ENCODE peak calls at places on chromosomes 1 and 21, in six cellular contexts. One of them, this sample, is unnamed.
A peak's percentile ranks its signal among the peaks of the same experiment; 100 is the strongest.

GRCh38 chr1:63812071-63812700 is 38.4 kb downstream of the ROR1 start:
- DNase-seq in cardiac muscle cell: no peak
- DNase-seq in MM.1S: no peak
- DNase-seq in HFF-Myc: no peak
- DNase-seq in AG08396: no peak
- DNase-seq in occipital lobe: no peak
- DNase-seq in this sample: no peak

GRCh38 chr1:204113900-204114299 is 37.9 kb downstream of the ETNK2 start:
- DNase-seq in MM.1S: no peak
- DNase-seq in HFF-Myc: no peak
- DNase-seq in occipital lobe: no peak
- DNase-seq in cardiac muscle cell: no peak
- DNase-seq in AG08396: no peak
- DNase-seq in this sample: no peak

GRCh38 chr1:184590163-184590750 is 164.4 kb downstream of the EDEM3 start:
- DNase-seq in MM.1S: no peak
- DNase-seq in HFF-Myc: no peak
- DNase-seq in occipital lobe: no peak
- DNase-seq in cardiac muscle cell: no peak
- DNase-seq in AG08396: no peak
- DNase-seq in this sample: no peak

GRCh38 chr1:167440345-167440744 is 78.0 kb downstream of the CD247 start:
- DNase-seq in occipital lobe: no peak
- DNase-seq in HFF-Myc: no peak
- DNase-seq in AG08396: no peak
- DNase-seq in MM.1S: no peak
- DNase-seq in cardiac muscle cell: no peak
- DNase-seq in this sample: no peak

GRCh38 chr1:234494049-234494448 is 15.1 kb upstream of the TARBP1 start:
- DNase-seq in cardiac muscle cell: no peak
- DNase-seq in HFF-Myc: no peak
- DNase-seq in occipital lobe: no peak
- DNase-seq in MM.1S: no peak
- DNase-seq in AG08396: no peak
- DNase-seq in this sample: no peak

GRCh38 chr1:207073906-207074820 is 14.5 kb upstream of the C4BPB start:
- DNase-seq in HFF-Myc: no peak
- DNase-seq in AG08396: no peak
- DNase-seq in cardiac muscle cell: no peak
- DNase-seq in MM.1S: no peak
- DNase-seq in occipital lobe: no peak
- DNase-seq in this sample: no peak

GRCh38 chr1:36118805-36119204 is 6.2 kb downstream of the COL8A2 start:
- DNase-seq in HFF-Myc: no peak
- DNase-seq in AG08396: no peak
- DNase-seq in cardiac muscle cell: no peak
- DNase-seq in occipital lobe: no peak
- DNase-seq in MM.1S: no peak
- DNase-seq in this sample: no peak

GRCh38 chr1:95117207-95118018 is at the start of gene TLCD4:
- DNase-seq in cardiac muscle cell: peak; percentile 49
- DNase-seq in HFF-Myc: no peak
- DNase-seq in occipital lobe: peak; percentile 26
- DNase-seq in MM.1S: peak; percentile 36
- DNase-seq in AG08396: peak; percentile 80
- DNase-seq in this sample: peak; percentile 89

GRCh38 chr1:6248798-6249731 is 5.1 kb downstream of the HES3 start:
- DNase-seq in occipital lobe: no peak
- DNase-seq in HFF-Myc: no peak
- DNase-seq in MM.1S: no peak
- DNase-seq in cardiac muscle cell: peak; percentile 42
- DNase-seq in AG08396: peak; percentile 67
- DNase-seq in this sample: no peak

GRCh38 chr1:216215169-216215568 is 208.1 kb downstream of the USH2A start:
- DNase-seq in occipital lobe: no peak
- DNase-seq in HFF-Myc: no peak
- DNase-seq in MM.1S: no peak
- DNase-seq in cardiac muscle cell: no peak
- DNase-seq in AG08396: no peak
- DNase-seq in this sample: no peak

GRCh38 chr1:34777519-34778321 is 3.3 kb upstream of the GJB3 start:
- DNase-seq in HFF-Myc: no peak
- DNase-seq in cardiac muscle cell: no peak
- DNase-seq in MM.1S: no peak
- DNase-seq in occipital lobe: no peak
- DNase-seq in AG08396: no peak
- DNase-seq in this sample: no peak

GRCh38 chr1:201444792-201445191 is 23.3 kb upstream of the TNNI1 start:
- DNase-seq in occipital lobe: no peak
- DNase-seq in cardiac muscle cell: peak; percentile 57
- DNase-seq in MM.1S: no peak
- DNase-seq in AG08396: no peak
- DNase-seq in HFF-Myc: no peak
- DNase-seq in this sample: no peak

GRCh38 chr1:923131-923990 is at the start of gene SAMD11:
- DNase-seq in cardiac muscle cell: peak; percentile 91
- DNase-seq in MM.1S: peak; percentile 50
- DNase-seq in occipital lobe: peak; percentile 79
- DNase-seq in AG08396: peak; percentile 86
- DNase-seq in HFF-Myc: no peak
- DNase-seq in this sample: peak; percentile 88

GRCh38 chr1:30782361-30783243 is 25.0 kb upstream of the LAPTM5 start:
- DNase-seq in AG08396: peak; percentile 90
- DNase-seq in occipital lobe: no peak
- DNase-seq in HFF-Myc: no peak
- DNase-seq in MM.1S: peak; percentile 80
- DNase-seq in cardiac muscle cell: peak; percentile 71
- DNase-seq in this sample: peak; percentile 93

GRCh38 chr1:8364528-8365442 is 46.9 kb downstream of the SLC45A1 start:
- DNase-seq in HFF-Myc: no peak
- DNase-seq in AG08396: no peak
- DNase-seq in cardiac muscle cell: no peak
- DNase-seq in MM.1S: no peak
- DNase-seq in occipital lobe: no peak
- DNase-seq in this sample: no peak

GRCh38 chr1:150221552-150221951 is 14.4 kb downstream of the ANP32E start:
- DNase-seq in cardiac muscle cell: peak; percentile 50
- DNase-seq in MM.1S: peak; percentile 37
- DNase-seq in AG08396: peak; percentile 27
- DNase-seq in occipital lobe: no peak
- DNase-seq in HFF-Myc: no peak
- DNase-seq in this sample: no peak

GRCh38 chr1:159786966-159787365 is 6.2 kb downstream of the DUSP23 start:
- DNase-seq in AG08396: peak; percentile 36
- DNase-seq in HFF-Myc: no peak
- DNase-seq in cardiac muscle cell: peak; percentile 50
- DNase-seq in occipital lobe: no peak
- DNase-seq in MM.1S: no peak
- DNase-seq in this sample: no peak

GRCh38 chr1:198435044-198435443 is 105.4 kb downstream of the ATP6V1G3 start:
- DNase-seq in cardiac muscle cell: peak; percentile 20
- DNase-seq in MM.1S: no peak
- DNase-seq in AG08396: no peak
- DNase-seq in occipital lobe: no peak
- DNase-seq in HFF-Myc: no peak
- DNase-seq in this sample: no peak

GRCh38 chr1:77888429-77889239 is at the start of gene NEXN:
- DNase-seq in AG08396: peak; percentile 79
- DNase-seq in cardiac muscle cell: peak; percentile 95
- DNase-seq in occipital lobe: peak; percentile 31
- DNase-seq in MM.1S: no peak
- DNase-seq in HFF-Myc: peak; percentile 27
- DNase-seq in this sample: peak; percentile 84

GRCh38 chr1:248924696-248925532 is 18.9 kb downstream of the PGBD2 start:
- DNase-seq in AG08396: peak; percentile 48
- DNase-seq in HFF-Myc: no peak
- DNase-seq in occipital lobe: no peak
- DNase-seq in cardiac muscle cell: peak; percentile 61
- DNase-seq in MM.1S: peak; percentile 95
- DNase-seq in this sample: peak; percentile 74

GRCh38 chr1:228415853-228416216 is 826 bp downstream of the TRIM17 start:
- DNase-seq in AG08396: no peak
- DNase-seq in HFF-Myc: no peak
- DNase-seq in occipital lobe: peak; percentile 48
- DNase-seq in MM.1S: no peak
- DNase-seq in cardiac muscle cell: no peak
- DNase-seq in this sample: no peak

GRCh38 chr1:11792106-11792505 is 13.7 kb downstream of the MTHFR start:
- DNase-seq in cardiac muscle cell: peak; percentile 27
- DNase-seq in HFF-Myc: no peak
- DNase-seq in MM.1S: no peak
- DNase-seq in occipital lobe: no peak
- DNase-seq in AG08396: no peak
- DNase-seq in this sample: peak; percentile 54

GRCh38 chr1:166164995-166165660 is 1.7 kb downstream of the FAM78B start:
- DNase-seq in HFF-Myc: no peak
- DNase-seq in cardiac muscle cell: peak; percentile 58
- DNase-seq in MM.1S: peak; percentile 90
- DNase-seq in AG08396: peak; percentile 62
- DNase-seq in occipital lobe: peak; percentile 42
- DNase-seq in this sample: peak; percentile 80

GRCh38 chr1:42942444-42942843 is 16.2 kb downstream of the SLC2A1 start:
- DNase-seq in occipital lobe: no peak
- DNase-seq in AG08396: no peak
- DNase-seq in cardiac muscle cell: no peak
- DNase-seq in HFF-Myc: no peak
- DNase-seq in MM.1S: no peak
- DNase-seq in this sample: peak; percentile 63

GRCh38 chr21:42525676-42526378 is 12.2 kb downstream of the SLC37A1 start:
- DNase-seq in cardiac muscle cell: no peak
- DNase-seq in MM.1S: no peak
- DNase-seq in HFF-Myc: no peak
- DNase-seq in AG08396: no peak
- DNase-seq in occipital lobe: no peak
- DNase-seq in this sample: no peak

GRCh38 chr1:193654951-193655705 is 468.7 kb upstream of the B3GALT2 start:
- DNase-seq in occipital lobe: peak; percentile 2
- DNase-seq in cardiac muscle cell: peak; percentile 29
- DNase-seq in HFF-Myc: no peak
- DNase-seq in MM.1S: no peak
- DNase-seq in AG08396: peak; percentile 10
- DNase-seq in this sample: no peak

GRCh38 chr1:180560200-180560867 is 1.6 kb downstream of the OVAAL start:
- DNase-seq in MM.1S: no peak
- DNase-seq in occipital lobe: no peak
- DNase-seq in cardiac muscle cell: no peak
- DNase-seq in HFF-Myc: no peak
- DNase-seq in AG08396: peak; percentile 15
- DNase-seq in this sample: no peak

GRCh38 chr1:245260116-245260882 is 105.5 kb downstream of the KIF26B start:
- DNase-seq in cardiac muscle cell: no peak
- DNase-seq in occipital lobe: no peak
- DNase-seq in MM.1S: no peak
- DNase-seq in HFF-Myc: no peak
- DNase-seq in AG08396: no peak
- DNase-seq in this sample: no peak

GRCh38 chr21:36695671-36696389 is 3.1 kb upstream of the SIM2 start:
- DNase-seq in MM.1S: no peak
- DNase-seq in AG08396: no peak
- DNase-seq in HFF-Myc: no peak
- DNase-seq in cardiac muscle cell: no peak
- DNase-seq in occipital lobe: no peak
- DNase-seq in this sample: no peak

GRCh38 chr1:115430717-115431116 is 92.7 kb upstream of the NGF start:
- DNase-seq in HFF-Myc: peak; percentile 85
- DNase-seq in AG08396: peak; percentile 81
- DNase-seq in cardiac muscle cell: peak; percentile 84
- DNase-seq in occipital lobe: no peak
- DNase-seq in MM.1S: no peak
- DNase-seq in this sample: no peak

GRCh38 chr1:213994888-213995287 is 7.1 kb downstream of the PROX1 start:
- DNase-seq in cardiac muscle cell: no peak
- DNase-seq in MM.1S: no peak
- DNase-seq in AG08396: no peak
- DNase-seq in occipital lobe: no peak
- DNase-seq in HFF-Myc: no peak
- DNase-seq in this sample: no peak

GRCh38 chr21:17352937-17353655 is 159.7 kb upstream of the CXADR start:
- DNase-seq in cardiac muscle cell: no peak
- DNase-seq in AG08396: no peak
- DNase-seq in MM.1S: no peak
- DNase-seq in occipital lobe: no peak
- DNase-seq in HFF-Myc: no peak
- DNase-seq in this sample: no peak

GRCh38 chr1:15493869-15494390 is 18.0 kb downstream of the CELA2B start:
- DNase-seq in MM.1S: no peak
- DNase-seq in HFF-Myc: no peak
- DNase-seq in occipital lobe: no peak
- DNase-seq in AG08396: no peak
- DNase-seq in cardiac muscle cell: no peak
- DNase-seq in this sample: no peak

GRCh38 chr1:180252638-180253536 is 22.8 kb downstream of the LHX4 start:
- DNase-seq in MM.1S: peak; percentile 79
- DNase-seq in HFF-Myc: peak; percentile 33
- DNase-seq in AG08396: peak; percentile 79
- DNase-seq in cardiac muscle cell: peak; percentile 78
- DNase-seq in occipital lobe: no peak
- DNase-seq in this sample: peak; percentile 94

GRCh38 chr1:234296481-234296880 is 76.8 kb upstream of the COA6 start:
- DNase-seq in cardiac muscle cell: no peak
- DNase-seq in MM.1S: no peak
- DNase-seq in AG08396: no peak
- DNase-seq in occipital lobe: no peak
- DNase-seq in HFF-Myc: no peak
- DNase-seq in this sample: no peak

GRCh38 chr21:45019887-45020537 is 54.4 kb upstream of the ADARB1 start:
- DNase-seq in cardiac muscle cell: no peak
- DNase-seq in MM.1S: no peak
- DNase-seq in occipital lobe: no peak
- DNase-seq in AG08396: no peak
- DNase-seq in HFF-Myc: no peak
- DNase-seq in this sample: peak; percentile 78

GRCh38 chr1:41907446-41907845 is 11.3 kb downstream of the HIVEP3 start:
- DNase-seq in MM.1S: no peak
- DNase-seq in occipital lobe: no peak
- DNase-seq in AG08396: no peak
- DNase-seq in cardiac muscle cell: no peak
- DNase-seq in HFF-Myc: no peak
- DNase-seq in this sample: no peak

GRCh38 chr1:211281322-211282022 is 22.3 kb downstream of the RCOR3 start:
- DNase-seq in MM.1S: no peak
- DNase-seq in AG08396: no peak
- DNase-seq in occipital lobe: no peak
- DNase-seq in cardiac muscle cell: peak; percentile 46
- DNase-seq in HFF-Myc: no peak
- DNase-seq in this sample: no peak

This sample was measured in spleen.